ENCODE peak calls at places on chromosomes 6 and 20, in eight cellular contexts. U, P, O, E, J, X, I and G are unnamed samples.

GRCh38 chr6:87518453-87518852 is 45.7 kb downstream of the SLC35A1 start:
- DNase-seq in X (no peak), I (no peak), P (no peak), O (no peak), E (no peak), J (no peak), U (no peak), G (no peak)

GRCh38 chr6:105836379-105836778 is 249.8 kb upstream of the PRDM1 start:
- DNase-seq in O (no peak), I (no peak), X (no peak), U (no peak), J (no peak), P (no peak), E (no peak), G (no peak)

GRCh38 chr20:46789339-46789984 is 80.0 kb downstream of the SLC2A10 start:
- DNase-seq in J (no peak), U (no peak), P (no peak), X (no peak), I (no peak), E (no peak), O (no peak), G (no peak)

GRCh38 chr20:4470375-4470774 is 251.3 kb upstream of the PRND start:
- DNase-seq in I (no peak), X (no peak), E (no peak), P (no peak), U (no peak), O (no peak), J (peak; percentile 93), G (peak; percentile 90)

GRCh38 chr6:47655719-47656595 is 42.4 kb upstream of the ADGRF4 start:
- DNase-seq in I (no peak), U (peak; percentile 71), E (no peak), P (no peak), X (peak; percentile 37), O (peak; percentile 21), J (no peak), G (no peak)

GRCh38 chr6:129812145-129812777 is 48.9 kb downstream of the TMEM244 start:
- DNase-seq in X (no peak), J (no peak), O (no peak), E (no peak), U (no peak), I (no peak), P (no peak), G (no peak)

GRCh38 chr20:37669773-37670236 is 24.0 kb upstream of the CTNNBL1 start:
- DNase-seq in X (no peak), P (no peak), J (no peak), U (no peak), O (no peak), I (no peak), E (no peak), G (no peak)

GRCh38 chr20:761418-762381 is 6.6 kb downstream of the SLC52A3 start:
- DNase-seq in E (no peak), I (no peak), P (no peak), O (no peak), J (no peak), X (no peak), U (no peak), G (no peak)

GRCh38 chr6:2790588-2790987 is 25.4 kb downstream of the WRNIP1 start:
- DNase-seq in E (no peak), P (peak; percentile 34), O (no peak), X (peak; percentile 50), U (peak; percentile 24), J (no peak), I (no peak), G (no peak)

GRCh38 chr6:115728171-115728570 is 332.5 kb downstream of the FRK start:
- DNase-seq in P (no peak), E (no peak), X (no peak), U (no peak), O (no peak), J (no peak), I (no peak), G (no peak)

GRCh38 chr20:5127204-5127858 is 523 bp downstream of the CDS2 start:
- DNase-seq in U (peak; percentile 50), X (peak; percentile 38), P (peak; percentile 55), E (peak; percentile 49), J (no peak), I (peak; percentile 37), O (peak; percentile 42), G (no peak)

GRCh38 chr20:32231847-32232246 is 24.2 kb downstream of the POFUT1 start:
- DNase-seq in X (peak; percentile 43), E (no peak), P (no peak), U (no peak), I (peak; percentile 16), O (no peak), J (no peak), G (no peak)

GRCh38 chr6:46490425-46491200 is 636 bp downstream of the RCAN2 start:
- DNase-seq in O (peak; percentile 79), X (peak; percentile 3), J (no peak), U (peak; percentile 56), P (no peak), I (no peak), E (peak; percentile 15), G (no peak)

GRCh38 chr6:36320475-36320874 is 16.2 kb downstream of the BNIP5 start:
- DNase-seq in O (no peak), J (no peak), E (no peak), X (no peak), I (no peak), P (no peak), U (peak; percentile 35), G (no peak)

GRCh38 chr6:47238456-47238995 is 71.2 kb downstream of the TNFRSF21 start:
- DNase-seq in P (no peak), J (no peak), O (no peak), I (no peak), U (no peak), E (no peak), X (no peak), G (no peak)

GRCh38 chr6:3144571-3144970 is 12.8 kb downstream of the TUBB2A start:
- DNase-seq in I (no peak), J (no peak), P (no peak), U (no peak), E (no peak), O (no peak), X (no peak), G (no peak)

GRCh38 chr6:19983374-19983773 is 146.2 kb downstream of the ID4 start:
- DNase-seq in P (no peak), U (no peak), E (no peak), I (no peak), X (no peak), O (no peak), J (no peak), G (no peak)

GRCh38 chr20:17646901-17647301 is 35.1 kb downstream of the RRBP1 start:
- DNase-seq in U (no peak), J (no peak), X (no peak), P (no peak), I (no peak), E (no peak), O (no peak), G (no peak)

GRCh38 chr20:44449864-44450263 is 25.8 kb upstream of the TTPAL start:
- DNase-seq in J (no peak), X (no peak), U (no peak), P (no peak), E (no peak), O (no peak), I (no peak), G (no peak)

GRCh38 chr6:138896104-138896756 is 91.8 kb downstream of the REPS1 start:
- DNase-seq in O (no peak), X (no peak), J (no peak), U (no peak), E (no peak), I (no peak), P (no peak), G (no peak)

GRCh38 chr20:53921443-53921973 is 148.9 kb downstream of the BCAS1 start:
- DNase-seq in J (no peak), X (no peak), U (peak; percentile 57), I (no peak), E (no peak), P (no peak), O (no peak), G (no peak)

GRCh38 chr6:19812512-19813119 is 24.6 kb upstream of the ID4 start:
- DNase-seq in J (no peak), X (peak; percentile 86), P (peak; percentile 26), U (peak; percentile 8), E (no peak), I (no peak), O (no peak), G (no peak)

GRCh38 chr6:168711049-168711640 is 270.2 kb downstream of the SMOC2 start:
- DNase-seq in I (no peak), O (no peak), E (no peak), P (no peak), J (no peak), U (peak; percentile 34), X (peak; percentile 7), G (no peak)
- TF ChIP-seq CTCF in I (no peak), O (peak; percentile 53), E (peak; percentile 56), P (no peak), J (no peak), U (peak; percentile 31), X (peak; percentile 45), G (no peak)

GRCh38 chr20:20052074-20052970 is at the start of the genes CFAP61 and CRNKL1:
- DNase-seq in X (peak; percentile 97), P (peak; percentile 97), I (peak; percentile 95), O (peak; percentile 96), U (peak; percentile 98), J (peak; percentile 86), E (peak; percentile 96), G (peak; percentile 66)

GRCh38 chr20:20051767-20052073 is 546 bp downstream of the CRNKL1 start:
- DNase-seq in X (no peak), P (no peak), E (no peak), J (no peak), I (no peak), O (no peak), U (no peak), G (no peak)
- TF ChIP-seq CTCF in X (no peak), P (no peak), E (no peak), J (no peak), I (no peak), O (no peak), U (no peak), G (no peak)

DNA sequence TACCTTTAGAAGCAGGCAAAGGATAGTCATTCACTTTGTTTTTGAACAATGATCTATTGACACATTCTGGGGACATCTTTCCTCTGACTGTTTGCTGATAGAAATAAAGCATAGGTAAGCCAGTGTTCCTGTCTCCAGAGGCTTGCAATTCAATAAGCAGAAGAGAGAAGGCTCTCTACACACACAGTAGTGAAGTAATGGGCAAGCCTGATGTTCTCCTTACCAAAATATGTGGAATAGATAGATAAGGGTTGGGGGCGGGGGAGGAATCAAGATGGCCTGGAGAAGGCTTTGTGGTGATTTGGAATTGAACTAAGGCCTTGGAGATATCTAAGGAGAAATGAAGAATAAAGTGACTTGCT is 27.3 kb downstream of the PAQR8 start:
- DNase-seq in O (no peak), P (no peak), X (no peak), J (no peak), I (no peak), E (no peak), U (no peak), G (no peak)
- TF ChIP-seq CTCF in O (no peak), P (no peak), X (no peak), J (no peak), I (no peak), E (no peak), U (no peak), G (no peak)

DNA sequence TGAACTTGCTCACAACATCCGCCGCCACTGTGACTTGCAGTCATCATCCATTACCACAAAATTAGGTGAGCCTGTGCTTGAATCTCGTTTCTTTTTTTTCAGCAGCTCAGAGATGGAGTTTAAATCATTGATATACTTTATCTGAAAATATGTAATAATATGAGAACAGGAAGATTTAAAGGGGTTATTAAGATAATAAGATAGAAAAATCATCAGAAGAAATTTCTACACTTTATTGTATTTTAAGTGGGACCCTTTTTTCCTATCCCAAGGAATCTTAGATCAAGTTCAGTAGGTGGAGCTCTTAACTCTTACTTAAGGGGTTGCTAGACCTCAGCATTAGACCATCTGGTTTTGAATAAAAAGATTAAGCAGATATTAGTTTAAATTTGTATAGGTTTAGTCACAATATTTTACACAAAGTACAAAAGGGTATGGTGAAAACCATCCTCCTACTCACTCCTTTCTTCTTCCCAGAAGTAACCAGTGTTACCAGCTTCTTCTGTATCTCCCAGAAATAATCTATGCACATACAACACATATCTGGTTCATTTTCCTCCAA is 9.4 kb upstream of the NCOA7 start:
- DNase-seq in O (no peak), J (no peak), I (no peak), X (no peak), E (no peak), U (no peak), P (no peak), G (no peak)
- TF ChIP-seq CTCF in O (no peak), J (peak; percentile 30), I (no peak), X (no peak), E (no peak), U (no peak), P (peak; percentile 48), G (peak; percentile 34)